ENCODE peak calls at places on chromosomes 7 and 10, in four cellular contexts. B is fibroblast of the aortic adventitia; P is cardiac muscle cell; D is CD8-positive, alpha-beta T cell. H is an unnamed sample.

GRCh38 chr7:28977881-28978280 is 19.8 kb upstream of the TRIL start:
- DNase-seq in B (no peak), P (no peak), D (no peak), H (no peak)

GRCh38 chr10:28280652-28281051 is 22.2 kb downstream of the MPP7 start:
- DNase-seq in B (peak; percentile 31), P (no peak), D (no peak), H (no peak)

GRCh38 chr10:88232978-88233537 is 350.1 kb downstream of the RNLS start:
- DNase-seq in B (no peak), P (no peak), D (no peak), H (no peak)

GRCh38 chr7:23898619-23899018 is 188.6 kb downstream of the STK31 start:
- DNase-seq in B (no peak), P (no peak), D (no peak), H (no peak)

GRCh38 chr10:3512263-3512662 is 272.7 kb downstream of the KLF6 start:
- DNase-seq in B (no peak), P (no peak), D (no peak), H (no peak)

GRCh38 chr7:37705976-37706375 is 22.4 kb downstream of the GPR141 start:
- DNase-seq in B (no peak), P (no peak), D (no peak), H (no peak)

GRCh38 chr10:50622497-50623298 is 1.1 kb downstream of the SGMS1 start:
- DNase-seq in B (peak; percentile 53), P (peak; percentile 53), D (peak; percentile 22), H (peak; percentile 41)

GRCh38 chr10:79038841-79039201 is 29.9 kb upstream of the ZMIZ1 start:
- DNase-seq in B (no peak), P (peak; percentile 37), D (no peak), H (no peak)

GRCh38 chr7:4814463-4814862 is 39.0 kb downstream of the AP5Z1 start:
- DNase-seq in B (no peak), P (no peak), D (no peak), H (no peak)

GRCh38 chr7:100603697-100604077 is 1.5 kb downstream of the PCOLCE start:
- DNase-seq in B (peak; percentile 36), P (peak; percentile 38), D (no peak), H (no peak)

GRCh38 chr10:71666607-71667373 is 52.8 kb downstream of the C10orf105 start:
- DNase-seq in B (no peak), P (no peak), D (no peak), H (no peak)

GRCh38 chr10:93425861-93426260 is 56.3 kb downstream of the MYOF start:
- DNase-seq in B (no peak), P (no peak), D (no peak), H (no peak)

GRCh38 chr10:17693009-17693408 is 49.1 kb downstream of the STAM start:
- DNase-seq in B (no peak), P (no peak), D (no peak), H (no peak)

GRCh38 chr7:47142867-47143175 is 439.1 kb downstream of the TNS3 start:
- DNase-seq in B (no peak), P (no peak), D (no peak), H (no peak)

GRCh38 chr10:123556049-123556448 is 110.1 kb upstream of the GPR26 start:
- DNase-seq in B (no peak), P (no peak), D (no peak), H (no peak)

GRCh38 chr10:78412605-78413004 is 378.9 kb downstream of the RPS24 start:
- DNase-seq in B (no peak), P (no peak), D (no peak), H (no peak)

GRCh38 chr7:99229234-99229633 is 21.3 kb upstream of the KPNA7 start:
- DNase-seq in B (no peak), P (no peak), D (no peak), H (no peak)

GRCh38 chr7:26910221-26910620 is 45.8 kb upstream of the SKAP2 start:
- DNase-seq in B (no peak), P (peak; percentile 12), D (no peak), H (no peak)

GRCh38 chr10:101545898-101546297 is 42.2 kb downstream of the POLL start:
- DNase-seq in B (no peak), P (no peak), D (no peak), H (no peak)

GRCh38 chr10:90644165-90644564 is 213.7 kb downstream of the HTR7 start:
- DNase-seq in B (peak; percentile 70), P (peak; percentile 59), D (no peak), H (no peak)

GRCh38 chr7:87359366-87359765 is 13.9 kb downstream of the CROT start:
- DNase-seq in B (peak; percentile 62), P (no peak), D (no peak), H (no peak)

GRCh38 chr7:2545746-2546425 is 9.4 kb downstream of the BRAT1 start:
- DNase-seq in B (no peak), P (no peak), D (no peak), H (no peak)

GRCh38 chr10:96740579-96741281 is 20.4 kb upstream of the PIK3AP1 start:
- DNase-seq in B (no peak), P (peak; percentile 16), D (no peak), H (no peak)

GRCh38 chr7:153470004-153470671 is 582.1 kb upstream of the DPP6 start:
- DNase-seq in B (no peak), P (no peak), D (no peak), H (no peak)

GRCh38 chr10:75049316-75050285 is 61.9 kb upstream of the SAMD8 start:
- DNase-seq in B (peak; percentile 73), P (peak; percentile 43), D (no peak), H (no peak)

GRCh38 chr7:139720705-139721231 is 57.0 kb downstream of the HIPK2 start:
- DNase-seq in B (no peak), P (no peak), D (no peak), H (no peak)

GRCh38 chr10:282294-283139 is 147.3 kb downstream of the ZMYND11 start:
- DNase-seq in B (peak; percentile 29), P (peak; percentile 11), D (no peak), H (no peak)

GRCh38 chr10:97651773-97652172 is 11.3 kb downstream of the PI4K2A start:
- DNase-seq in B (no peak), P (no peak), D (no peak), H (no peak)

GRCh38 chr7:128243273-128243672 is 2.2 kb downstream of the LEP start:
- DNase-seq in B (no peak), P (no peak), D (no peak), H (no peak)

GRCh38 chr7:1542841-1543747 is 12.6 kb downstream of the MAFK start:
- DNase-seq in B (no peak), P (no peak), D (no peak), H (no peak)

GRCh38 chr7:155231941-155232340 is 65.7 kb upstream of the INSIG1 start:
- DNase-seq in B (no peak), P (no peak), D (no peak), H (no peak)

GRCh38 chr10:78365711-78366110 is 332.0 kb downstream of the RPS24 start:
- DNase-seq in B (no peak), P (peak; percentile 10), D (no peak), H (no peak)

GRCh38 chr10:74238031-74238431 is 87.0 kb downstream of the ADK start:
- DNase-seq in B (peak; percentile 65), P (peak; percentile 41), D (no peak), H (no peak)

GRCh38 chr10:92080244-92080643 is 156.7 kb downstream of the BTAF1 start:
- DNase-seq in B (no peak), P (no peak), D (no peak), H (no peak)

GRCh38 chr10:92024700-92025099 is 101.1 kb downstream of the BTAF1 start:
- DNase-seq in B (peak; percentile 6), P (no peak), D (no peak), H (no peak)

H was measured in natural killer cell.